ENCODE peak calls at places on chromosomes 3 and 15, in six cellular contexts. X, A, T, N, C and F are unnamed samples.

GRCh38 chr3:190883973-190884832 is 21.7 kb upstream of the GMNC start:
- DNase-seq in N (peak; percentile 36), A (peak; percentile 27), C (peak; percentile 8), X (no peak), T (peak; percentile 53), F (no peak)

GRCh38 chr15:99584081-99584600 is 18.4 kb downstream of the MEF2A start:
- DNase-seq in T (no peak), A (no peak), N (no peak), X (no peak), C (no peak), F (no peak)

GRCh38 chr15:74376825-74377581 is 9.6 kb upstream of the CYP11A1 start:
- DNase-seq in X (no peak), N (no peak), A (no peak), T (no peak), C (no peak), F (no peak)

GRCh38 chr3:192408721-192409151 is 318.6 kb downstream of the FGF12 start:
- DNase-seq in X (no peak), A (no peak), N (peak; percentile 9), C (no peak), T (no peak), F (no peak)

GRCh38 chr3:18423401-18424212 is 1.5 kb downstream of the SATB1 start:
- DNase-seq in C (peak; percentile 19), N (peak; percentile 43), T (no peak), X (peak; percentile 37), A (no peak), F (peak; percentile 45)

GRCh38 chr15:23855260-23855659 is 168.2 kb upstream of the NDN start:
- DNase-seq in X (no peak), A (no peak), T (no peak), C (no peak), N (no peak), F (no peak)

GRCh38 chr15:100111103-100112060 is 230.4 kb downstream of the ADAMTS17 start:
- DNase-seq in X (no peak), N (no peak), C (peak; percentile 11), T (peak; percentile 14), A (no peak), F (peak; percentile 84)

GRCh38 chr3:190552969-190553759 is 39.3 kb downstream of the IL1RAP start:
- DNase-seq in T (no peak), A (peak; percentile 47), X (no peak), N (no peak), C (no peak), F (no peak)

GRCh38 chr3:62436785-62437184 is 63.4 kb upstream of the FEZF2 start:
- DNase-seq in T (no peak), A (no peak), X (no peak), N (no peak), C (no peak), F (no peak)

GRCh38 chr15:77607111-77607893 is 25.4 kb downstream of the LINGO1 start:
- DNase-seq in X (no peak), N (no peak), T (no peak), A (no peak), C (peak; percentile 49), F (no peak)

GRCh38 chr3:71581981-71582611 is 1.4 kb downstream of the FOXP1 start:
- DNase-seq in A (no peak), T (peak; percentile 58), N (peak; percentile 68), X (no peak), C (peak; percentile 28), F (peak; percentile 91)

GRCh38 chr15:52158084-52158765 is 33.0 kb downstream of the GNB5 start:
- DNase-seq in C (no peak), N (no peak), T (no peak), X (no peak), A (no peak), F (no peak)

GRCh38 chr15:77027697-77028450 is 32.9 kb downstream of the PSTPIP1 start:
- DNase-seq in C (peak; percentile 77), T (no peak), X (no peak), N (peak; percentile 32), A (no peak), F (no peak)

GRCh38 chr15:68318008-68318835 is 40.7 kb downstream of the FEM1B start:
- DNase-seq in C (no peak), N (no peak), A (no peak), T (no peak), X (no peak), F (no peak)

GRCh38 chr3:142914286-142914811 is 25.5 kb upstream of the PCOLCE2 start:
- DNase-seq in T (no peak), X (no peak), C (no peak), N (no peak), A (no peak), F (no peak)

GRCh38 chr3:40207796-40208195 is 101.7 kb upstream of the EIF1B start:
- DNase-seq in N (no peak), X (no peak), T (no peak), C (no peak), A (no peak), F (no peak)

GRCh38 chr3:4290272-4290893 is 12.8 kb upstream of the SETMAR start:
- DNase-seq in T (peak; percentile 10), A (no peak), N (peak; percentile 32), C (peak; percentile 62), X (no peak), F (peak; percentile 13)

GRCh38 chr3:153070153-153070868 is 91.7 kb upstream of the RAP2B start:
- DNase-seq in N (no peak), C (peak; percentile 44), T (no peak), A (no peak), X (no peak), F (no peak)

GRCh38 chr3:49120096-49120437 is 556 bp downstream of the USP19 start:
- DNase-seq in C (peak; percentile 16), A (no peak), X (no peak), N (no peak), T (no peak), F (no peak)

GRCh38 chr3:157786618-157787017 is 283.4 kb upstream of the VEPH1 start:
- DNase-seq in N (peak; percentile 37), T (no peak), X (no peak), A (no peak), C (no peak), F (no peak)

GRCh38 chr15:69749797-69750196 is 297.2 kb downstream of the RPLP1 start:
- DNase-seq in X (no peak), A (no peak), T (no peak), C (no peak), N (no peak), F (no peak)
- TF ChIP-seq CTCF in X (no peak), A (no peak), T (peak; percentile 27), C (peak; percentile 24), N (peak; percentile 29), F (no peak)

GRCh38 chr3:194872669-194872977 is 186.9 kb downstream of the FAM43A start:
- DNase-seq in N (no peak), X (no peak), T (no peak), A (no peak), C (no peak), F (no peak)
- H3K4me3 ChIP-seq in N (no peak overlapping the region), X (no peak overlapping the region), T (no peak overlapping the region), A (no peak overlapping the region), C (no peak overlapping the region), F (no peak overlapping the region)

GRCh38 chr3:9890249-9891071 is at the start of gene JAGN1:
- DNase-seq in N (peak; percentile 97), T (peak; percentile 77), A (peak; percentile 64), C (peak; percentile 97), X (peak; percentile 62), F (peak; percentile 83)
- TF ChIP-seq GABPA in N (peak; percentile 78), T (peak; percentile 69), A (no peak), C (peak; percentile 95), X (peak; percentile 84), F (peak; percentile 72)

GRCh38 chr15:40336129-40337122 is 4.3 kb downstream of the CCDC9B start:
- DNase-seq in T (no peak), C (peak; percentile 74), A (no peak), X (no peak), N (no peak), F (peak; percentile 68)
- TF ChIP-seq CTCF in T (no peak), C (peak; percentile 68), A (no peak), X (peak; percentile 40), N (no peak), F (no peak)

DNA sequence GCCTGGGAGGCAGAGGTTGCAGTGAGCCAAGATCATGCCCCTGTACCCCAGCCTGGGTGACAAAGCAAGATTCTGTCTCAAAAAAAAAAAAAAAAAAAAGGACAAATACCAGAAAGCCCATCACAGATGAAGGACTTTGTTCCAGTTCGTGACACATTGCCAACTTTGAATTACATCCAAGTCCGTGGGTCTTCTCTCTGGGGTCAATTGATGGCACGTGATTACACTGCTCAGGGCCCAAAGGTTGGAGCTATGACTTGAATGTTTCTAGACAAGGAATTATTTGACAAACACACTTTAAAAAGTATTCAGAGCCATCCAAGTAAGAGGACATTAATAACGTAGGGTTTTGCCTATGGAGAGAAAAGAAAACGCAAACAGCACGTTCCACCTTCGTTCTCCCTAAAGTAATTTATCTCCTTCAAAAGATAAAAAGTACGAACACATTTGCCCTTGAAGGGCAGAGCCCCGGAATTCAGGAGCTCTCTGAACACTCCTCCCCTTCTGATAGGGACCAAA is 31.4 kb upstream of the ST3GAL6 start:
- DNase-seq in N (peak; percentile 23), A (no peak), X (no peak), C (no peak), T (peak; percentile 73), F (no peak)
- H3K4me3 ChIP-seq in N (peak overlapping the region; percentile 86), A (peak overlapping the region; percentile 77), X (peak overlapping the region; percentile 80), C (no peak overlapping the region), T (peak overlapping the region; percentile 94), F (peak overlapping the region; percentile 78)

GRCh38 chr15:92821491-92822116 is 78.5 kb upstream of the CHD2 start:
- DNase-seq in A (no peak), T (no peak), C (no peak), X (no peak), N (no peak), F (no peak)

GRCh38 chr15:92818658-92819311 is 81.3 kb upstream of the CHD2 start:
- DNase-seq in N (no peak), C (peak; percentile 44), T (no peak), A (no peak), X (no peak), F (no peak)

GRCh38 chr15:92817339-92817886 is 82.7 kb upstream of the CHD2 start:
- DNase-seq in N (no peak), T (no peak), A (no peak), X (no peak), C (peak; percentile 50), F (no peak)

GRCh38 chr15:92820233-92821021 is 79.7 kb upstream of the CHD2 start:
- DNase-seq in N (peak; percentile 96), C (peak; percentile 96), A (peak; percentile 70), T (peak; percentile 84), X (no peak), F (peak; percentile 86)

DNA sequence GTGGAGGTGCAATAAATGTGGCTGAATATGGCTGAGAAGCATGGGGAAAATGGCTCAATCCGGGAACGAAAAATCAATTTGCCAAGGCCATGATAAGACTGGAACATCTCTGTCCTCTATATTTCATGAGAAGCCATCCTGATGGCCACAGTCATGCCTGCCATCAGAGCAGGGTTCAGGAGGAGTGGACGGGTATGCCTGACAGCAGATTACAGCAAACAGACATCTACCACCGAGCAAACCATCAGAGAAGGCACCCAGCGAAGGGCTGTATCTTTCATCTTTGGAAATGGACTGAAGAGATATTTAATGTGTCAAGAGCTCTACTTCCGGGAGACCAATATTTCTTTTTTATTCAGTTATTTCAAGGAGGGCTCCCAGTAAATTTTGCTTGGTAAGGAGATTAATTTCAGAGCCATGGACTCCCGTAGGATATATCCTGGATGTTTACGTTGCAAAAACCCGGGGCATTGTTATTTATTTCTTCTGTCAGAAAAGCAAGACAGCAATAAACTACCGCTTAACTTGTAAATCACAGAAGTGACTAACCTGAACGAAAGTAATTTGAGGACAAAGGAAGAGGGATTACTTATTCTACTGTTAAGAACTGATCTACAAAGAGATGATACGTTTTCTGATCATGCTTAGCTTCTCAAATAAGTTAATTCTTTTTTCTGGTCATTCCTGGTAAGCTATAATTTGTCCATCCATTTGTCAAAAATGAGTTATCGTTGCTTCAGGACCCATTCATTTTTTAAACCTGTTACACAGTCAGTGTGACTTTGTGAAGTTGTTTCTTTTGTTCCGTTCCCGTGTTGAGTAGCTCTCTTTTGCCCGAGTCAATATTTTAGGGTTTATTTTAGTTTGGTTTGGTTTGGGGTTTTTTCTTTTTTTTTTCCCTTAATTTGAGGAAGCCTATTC is 80.6 kb upstream of the CHD2 start:
- DNase-seq in N (peak; percentile 63), C (peak; percentile 58), X (no peak), T (no peak), A (no peak), F (no peak)
- TF ChIP-seq GABPA in N (no peak), C (peak; percentile 54), X (no peak), T (no peak), A (no peak), F (no peak)